ENCODE peak calls at places on chromosomes 12 and 14, in seven cellular contexts. J is GM12891; I is Caki2; X is stimulated activated naive CD8-positive, alpha-beta T cell treated with anti-CD3 and anti-CD28 coated beads, Interleukin-15, Interleukin-2, amounts not matched to agents 100 U/mL and 50 U/mL, for 24 hours; N is sigmoid colon; Z is naive thymus-derived CD4-positive, alpha-beta T cell; P is cardiac fibroblast. S is an unnamed sample.
A peak's percentile ranks its signal among the peaks of the same experiment; 100 is the strongest.

GRCh38 chr14:95547626-95548327 is 12.9 kb downstream of the GLRX5 start:
- DNase-seq in J (no peak), I (peak; percentile 50), X (no peak), N (no peak), Z (no peak), P (peak; percentile 59), S (no peak)

GRCh38 chr14:65156568-65157366 is 54.5 kb upstream of the MAX start:
- DNase-seq in J (no peak), I (no peak), X (no peak), N (no peak), Z (no peak), P (peak; percentile 94), S (no peak)

GRCh38 chr12:58368001-58368400 is 426.6 kb downstream of the ATP23 start:
- DNase-seq in J (no peak), I (no peak), X (no peak), N (no peak), Z (no peak), P (no peak), S (no peak)

GRCh38 chr14:103194256-103195045 is 71.2 kb downstream of the TNFAIP2 start:
- DNase-seq in J (no peak), I (peak; percentile 34), X (no peak), N (peak; percentile 73), Z (no peak), P (peak; percentile 79), S (no peak)

GRCh38 chr14:96385385-96385784 is 6.5 kb upstream of the AK7 start:
- DNase-seq in J (no peak), I (no peak), X (no peak), N (no peak), Z (no peak), P (no peak), S (no peak)

GRCh38 chr14:68458840-68459469 is 333.9 kb downstream of the ZFP36L1 start:
- DNase-seq in J (no peak), I (peak; percentile 96), X (no peak), N (peak; percentile 77), Z (no peak), P (peak; percentile 54), S (no peak)

GRCh38 chr14:48323655-48324054 is 648.2 kb upstream of the MDGA2 start:
- DNase-seq in J (no peak), I (no peak), X (no peak), N (no peak), Z (no peak), P (no peak), S (no peak)

GRCh38 chr12:124828264-124829007 is 35.2 kb downstream of the SCARB1 start:
- DNase-seq in J (no peak), I (peak; percentile 99), X (no peak), N (no peak), Z (no peak), P (peak; percentile 58), S (no peak)

GRCh38 chr14:91406451-91406850 is 11.2 kb downstream of the CCDC88C start:
- DNase-seq in J (no peak), I (no peak), X (no peak), N (no peak), Z (no peak), P (no peak), S (no peak)

GRCh38 chr14:52332269-52332668 is 18.2 kb downstream of the PTGER2 start:
- DNase-seq in J (no peak), I (no peak), X (no peak), N (no peak), Z (no peak), P (no peak), S (no peak)

GRCh38 chr12:65335021-65335714 is 56.7 kb downstream of the MSRB3 start:
- DNase-seq in J (no peak), I (peak; percentile 46), X (no peak), N (peak; percentile 65), Z (no peak), P (peak; percentile 94), S (no peak)

GRCh38 chr12:12539411-12539810 is 23.3 kb downstream of the DUSP16 start:
- DNase-seq in J (no peak), I (peak; percentile 80), X (no peak), N (no peak), Z (no peak), P (no peak), S (no peak)

GRCh38 chr14:58298880-58299664 is 717 bp downstream of the ARID4A start:
- DNase-seq in J (peak; percentile 29), I (no peak), X (peak; percentile 51), N (peak; percentile 72), Z (peak; percentile 27), P (peak; percentile 20), S (peak; percentile 31)

GRCh38 chr12:127810026-127810425 is 456.9 kb upstream of the TMEM132C start:
- DNase-seq in J (no peak), I (peak; percentile 53), X (no peak), N (no peak), Z (no peak), P (peak; percentile 71), S (no peak)

GRCh38 chr12:48351022-48351708 is 446 bp upstream of the ZNF641 start:
- DNase-seq in J (no peak), I (peak; percentile 66), X (no peak), N (peak; percentile 93), Z (no peak), P (peak; percentile 81), S (peak; percentile 62)

GRCh38 chr12:132497514-132498405 is 7.8 kb downstream of the FBRSL1 start:
- DNase-seq in J (no peak), I (no peak), X (no peak), N (no peak), Z (no peak), P (no peak), S (no peak)

GRCh38 chr14:85474431-85474830 is 55.5 kb upstream of the FLRT2 start:
- DNase-seq in J (no peak), I (no peak), X (no peak), N (no peak), Z (no peak), P (peak; percentile 63), S (no peak)

GRCh38 chr12:49582201-49582600 is 14.3 kb upstream of the MCRS1 start:
- DNase-seq in J (no peak), I (no peak), X (no peak), N (no peak), Z (no peak), P (no peak), S (no peak)

GRCh38 chr14:105410642-105411016 is 9.0 kb upstream of the MTA1 start:
- DNase-seq in J (no peak), I (no peak), X (no peak), N (no peak), Z (no peak), P (no peak), S (no peak)

GRCh38 chr14:49314756-49315155 is 271.4 kb downstream of the RPS29 start:
- DNase-seq in J (no peak), I (no peak), X (no peak), N (no peak), Z (no peak), P (peak; percentile 45), S (no peak)

GRCh38 chr14:90514015-90514398 is 117.2 kb downstream of the CALM1 start:
- DNase-seq in J (no peak), I (no peak), X (no peak), N (no peak), Z (no peak), P (no peak), S (peak; percentile 89)

GRCh38 chr14:77562681-77563080 is 53.8 kb downstream of the SPTLC2 start:
- DNase-seq in J (no peak), I (peak; percentile 34), X (no peak), N (no peak), Z (no peak), P (peak; percentile 30), S (no peak)

GRCh38 chr12:77406131-77406905 is 340.9 kb upstream of the E2F7 start:
- DNase-seq in J (no peak), I (no peak), X (no peak), N (no peak), Z (no peak), P (no peak), S (no peak)

GRCh38 chr12:11901687-11902524 is 168.8 kb upstream of the BCL2L14 start:
- DNase-seq in J (no peak), I (no peak), X (peak; percentile 65), N (no peak), Z (no peak), P (no peak), S (no peak)

GRCh38 chr12:25994252-25994651 is 35.8 kb downstream of the RASSF8 start:
- DNase-seq in J (no peak), I (no peak), X (no peak), N (no peak), Z (no peak), P (peak; percentile 89), S (no peak)

GRCh38 chr12:124993568-124994434 is at the start of gene BRI3BP:
- DNase-seq in J (no peak), I (peak; percentile 55), X (peak; percentile 83), N (no peak), Z (peak; percentile 73), P (peak; percentile 41), S (peak; percentile 73)

GRCh38 chr12:128644664-128645296 is 179.0 kb downstream of the SLC15A4 start:
- DNase-seq in J (peak; percentile 42), I (no peak), X (peak; percentile 30), N (no peak), Z (no peak), P (no peak), S (peak; percentile 20)

GRCh38 chr12:124863409-124864325 is at the start of gene SCARB1:
- DNase-seq in J (peak; percentile 95), I (peak; percentile 64), X (peak; percentile 87), N (peak; percentile 89), Z (peak; percentile 67), P (peak; percentile 87), S (peak; percentile 77)

GRCh38 chr12:52884526-52885293 is 20.2 kb downstream of the KRT8 start:
- DNase-seq in J (peak; percentile 69), I (peak; percentile 89), X (peak; percentile 87), N (peak; percentile 85), Z (peak; percentile 76), P (peak; percentile 64), S (peak; percentile 66)

GRCh38 chr12:125220404-125221273 is 155.4 kb downstream of the AACS start:
- DNase-seq in J (no peak), I (no peak), X (no peak), N (no peak), Z (no peak), P (no peak), S (no peak)

GRCh38 chr12:123063535-123063934 is 83.1 kb downstream of the ARL6IP4 start:
- DNase-seq in J (no peak), I (no peak), X (no peak), N (no peak), Z (peak; percentile 19), P (no peak), S (no peak)

GRCh38 chr14:101024686-101025085 is 121.2 kb upstream of the RTL1 start:
- DNase-seq in J (no peak), I (no peak), X (no peak), N (peak; percentile 13), Z (no peak), P (no peak), S (no peak)

GRCh38 chr12:31321565-31322228 is 4.3 kb downstream of the SINHCAF start:
- DNase-seq in J (no peak), I (no peak), X (no peak), N (no peak), Z (no peak), P (peak; percentile 63), S (no peak)